ENCODE peak calls at places on chromosomes 12 and 14, in eight cellular contexts. J is naive thymus-derived CD4-positive, alpha-beta T cell; L is GM03348; E is GM23338; W is dermis blood vessel endothelial cell; K is T follicular helper cell; G is stimulated activated CD8-positive, alpha-beta memory T cell treated with anti-CD3 and anti-CD28 coated beads, Interleukin-4, amount 100 ng/mL, for 4 hours; S is midbrain. O is an unnamed sample.

GRCh38 chr14:32217301-32217700 is 14.2 kb upstream of the RNU6-8 start:
- DNase-seq in J (no peak), L (no peak), E (no peak), W (no peak), K (no peak), G (no peak), S (no peak), O (no peak)

GRCh38 chr14:102095231-102095870 is 8.5 kb upstream of the HSP90AA1 start:
- DNase-seq in J (no peak), L (no peak), E (no peak), W (no peak), K (no peak), G (no peak), S (no peak), O (peak; percentile 39)

GRCh38 chr12:75194250-75194649 is 15.4 kb downstream of the KCNC2 start:
- DNase-seq in J (no peak), L (no peak), E (no peak), W (no peak), K (no peak), G (no peak), S (no peak), O (no peak)

GRCh38 chr12:128381537-128381936 is 114.6 kb downstream of the TMEM132C start:
- DNase-seq in J (no peak), L (no peak), E (no peak), W (no peak), K (no peak), G (no peak), S (peak; percentile 70), O (no peak)

GRCh38 chr14:88541324-88541723 is 13.5 kb downstream of the PTPN21 start:
- DNase-seq in J (no peak), L (no peak), E (no peak), W (peak; percentile 50), K (no peak), G (no peak), S (no peak), O (no peak)

GRCh38 chr14:82642425-82642824 is 1108.8 kb upstream of the SEL1L start:
- DNase-seq in J (peak; percentile 4), L (no peak), E (peak; percentile 71), W (no peak), K (peak; percentile 0), G (no peak), S (no peak), O (peak; percentile 8)

GRCh38 chr12:21065845-21066244 is 65.1 kb upstream of the SLCO1B1 start:
- DNase-seq in J (no peak), L (no peak), E (peak; percentile 49), W (no peak), K (no peak), G (no peak), S (no peak), O (peak; percentile 44)

GRCh38 chr12:11209098-11209497 is 22.4 kb upstream of the TAS2R42 start:
- DNase-seq in J (no peak), L (no peak), E (peak; percentile 66), W (no peak), K (no peak), G (no peak), S (no peak), O (no peak)

GRCh38 chr12:117393656-117394055 is 32.2 kb upstream of the NOS1 start:
- DNase-seq in J (no peak), L (no peak), E (no peak), W (no peak), K (no peak), G (no peak), S (no peak), O (no peak)

GRCh38 chr14:33938131-33938949 is 12.5 kb downstream of the EGLN3 start:
- DNase-seq in J (no peak), L (no peak), E (peak; percentile 84), W (peak; percentile 35), K (no peak), G (no peak), S (peak; percentile 44), O (peak; percentile 77)

GRCh38 chr12:46571593-46571992 is 199.0 kb upstream of the SLC38A2 start:
- DNase-seq in J (no peak), L (no peak), E (no peak), W (no peak), K (no peak), G (no peak), S (no peak), O (no peak)

GRCh38 chr12:15477761-15478160 is 155.5 kb downstream of the PTPRO start:
- DNase-seq in J (no peak), L (no peak), E (no peak), W (no peak), K (no peak), G (no peak), S (no peak), O (no peak)

GRCh38 chr12:10557766-10558165 is 52.1 kb downstream of the EIF2S3B start:
- DNase-seq in J (no peak), L (no peak), E (peak; percentile 11), W (no peak), K (no peak), G (no peak), S (no peak), O (no peak)

GRCh38 chr12:91555981-91556380 is 373.4 kb upstream of the DCN start:
- DNase-seq in J (no peak), L (no peak), E (no peak), W (no peak), K (no peak), G (no peak), S (no peak), O (no peak)

GRCh38 chr12:52488736-52489135 is 4.3 kb downstream of the KRT6A start:
- DNase-seq in J (no peak), L (no peak), E (no peak), W (no peak), K (no peak), G (no peak), S (no peak), O (no peak)

GRCh38 chr12:64178122-64178521 is 44.0 kb downstream of the KICS2 start:
- DNase-seq in J (no peak), L (peak; percentile 68), E (no peak), W (peak; percentile 20), K (no peak), G (no peak), S (no peak), O (peak; percentile 81)

GRCh38 chr12:97944576-97944975 is 482.0 kb downstream of the RMST start:
- DNase-seq in J (no peak), L (no peak), E (no peak), W (no peak), K (no peak), G (no peak), S (no peak), O (no peak)

GRCh38 chr14:106738075-106738474 is 1211.7 kb downstream of the TMEM121 start:
- DNase-seq in J (no peak), L (no peak), E (no peak), W (no peak), K (no peak), G (no peak), S (no peak), O (no peak)

GRCh38 chr14:104898870-104899510 is 25.7 kb upstream of the PLD4 start:
- DNase-seq in J (no peak), L (no peak), E (no peak), W (no peak), K (no peak), G (no peak), S (no peak), O (no peak)

GRCh38 chr14:72646861-72647528 is 246.9 kb downstream of the DPF3 start:
- DNase-seq in J (no peak), L (peak; percentile 52), E (no peak), W (peak; percentile 78), K (no peak), G (no peak), S (no peak), O (peak; percentile 86)

GRCh38 chr14:20477211-20477876 is 8.1 kb downstream of the PNP start:
- DNase-seq in J (peak; percentile 56), L (no peak), E (no peak), W (peak; percentile 44), K (no peak), G (no peak), S (peak; percentile 11), O (peak; percentile 89)

GRCh38 chr14:52755607-52756316 is 25.8 kb downstream of the STYX start:
- DNase-seq in J (no peak), L (no peak), E (no peak), W (no peak), K (no peak), G (no peak), S (no peak), O (no peak)

GRCh38 chr12:87982208-87982607 is 47.0 kb downstream of the C12orf50 start:
- DNase-seq in J (no peak), L (no peak), E (no peak), W (no peak), K (no peak), G (no peak), S (no peak), O (no peak)

GRCh38 chr14:77615231-77616132 is 955 bp downstream of the SPTLC2 start:
- DNase-seq in J (peak; percentile 4), L (no peak), E (peak; percentile 39), W (peak; percentile 54), K (no peak), G (no peak), S (no peak), O (peak; percentile 32)

GRCh38 chr12:110135012-110135411 is 10.9 kb downstream of the IFT81 start:
- DNase-seq in J (peak; percentile 7), L (peak; percentile 71), E (no peak), W (no peak), K (no peak), G (no peak), S (no peak), O (peak; percentile 81)

GRCh38 chr12:94263905-94264655 is 115.7 kb downstream of the PLXNC1 start:
- DNase-seq in J (no peak), L (no peak), E (peak; percentile 87), W (no peak), K (no peak), G (no peak), S (no peak), O (peak; percentile 27)

GRCh38 chr12:96907681-96908163 is 665 bp downstream of the NEDD1 start:
- DNase-seq in J (peak; percentile 30), L (peak; percentile 37), E (peak; percentile 56), W (peak; percentile 50), K (no peak), G (no peak), S (peak; percentile 31), O (peak; percentile 46)

GRCh38 chr12:88944403-88944802 is 364.1 kb upstream of the KITLG start:
- DNase-seq in J (no peak), L (peak; percentile 3), E (no peak), W (peak; percentile 91), K (no peak), G (no peak), S (no peak), O (peak; percentile 77)

GRCh38 chr12:21353487-21353886 is 18.8 kb upstream of the SLCO1A2 start:
- DNase-seq in J (no peak), L (no peak), E (no peak), W (no peak), K (no peak), G (no peak), S (no peak), O (no peak)

GRCh38 chr12:77060136-77060882 is 5.1 kb downstream of the E2F7 start:
- DNase-seq in J (no peak), L (no peak), E (no peak), W (no peak), K (no peak), G (no peak), S (no peak), O (no peak)

GRCh38 chr14:32202468-32202865 is 602 bp downstream of the RNU6-8 start:
- DNase-seq in J (no peak), L (no peak), E (peak; percentile 28), W (peak; percentile 30), K (no peak), G (no peak), S (no peak), O (no peak)